ENCODE peak calls at places on chromosomes 3 and 15, in four cellular contexts. X, C, A and I are unnamed samples.

GRCh38 chr3:194955546-194955945 is 269.9 kb downstream of the FAM43A start:
- DNase-seq in X (no peak), C (no peak), A (no peak), I (no peak)

GRCh38 chr3:4138784-4139431 is 164.3 kb upstream of the SETMAR start:
- DNase-seq in X (no peak), C (no peak), A (no peak), I (no peak)

GRCh38 chr3:67610458-67610857 is 44.0 kb downstream of the SUCLG2 start:
- DNase-seq in X (no peak), C (no peak), A (no peak), I (no peak)

GRCh38 chr15:89101302-89102191 is 13.3 kb downstream of the ABHD2 start:
- DNase-seq in X (no peak), C (peak; percentile 97), A (no peak), I (no peak)

GRCh38 chr3:121974601-121975111 is 47.4 kb downstream of the ILDR1 start:
- DNase-seq in X (no peak), C (peak; percentile 90), A (no peak), I (no peak)

GRCh38 chr3:27607370-27607769 is 114.8 kb downstream of the EOMES start:
- DNase-seq in X (no peak), C (peak; percentile 38), A (no peak), I (no peak)

GRCh38 chr3:100020876-100021644 is 93.2 kb downstream of the FILIP1L start:
- DNase-seq in X (no peak), C (no peak), A (no peak), I (no peak)

GRCh38 chr3:13552855-13553652 is 4.1 kb downstream of the FBLN2 start:
- DNase-seq in X (no peak), C (no peak), A (no peak), I (no peak)

GRCh38 chr3:65548848-65549625 is 489.7 kb downstream of the MAGI1 start:
- DNase-seq in X (no peak), C (no peak), A (no peak), I (no peak)

GRCh38 chr3:12273045-12273695 is 15.7 kb upstream of the PPARG start:
- DNase-seq in X (no peak), C (no peak), A (no peak), I (no peak)

GRCh38 chr3:125331243-125331642 is 43.9 kb downstream of the ZNF148 start:
- DNase-seq in X (no peak), C (no peak), A (no peak), I (no peak)

GRCh38 chr15:26028086-26028740 is 165.1 kb upstream of the ATP10A start:
- DNase-seq in X (no peak), C (no peak), A (no peak), I (no peak)

GRCh38 chr15:61157933-61158332 is 71.2 kb downstream of the RORA start:
- DNase-seq in X (no peak), C (no peak), A (no peak), I (no peak)

GRCh38 chr3:98817546-98817945 is 54.4 kb downstream of the ST3GAL6 start:
- DNase-seq in X (no peak), C (peak; percentile 41), A (no peak), I (peak; percentile 73)

GRCh38 chr3:47225310-47225906 is 57.2 kb downstream of the KIF9 start:
- DNase-seq in X (no peak), C (no peak), A (no peak), I (peak; percentile 66)